ENCODE peak calls at places on chromosomes 13 and 19, in four cellular contexts. D is H1, H is transverse colon, I is HepG2. B is an unnamed sample. For H3K4me1, the result is how much of the 10 kb centered on the place peaks cover.

GRCh38 chr19:16383584-16384161 is 59.0 kb downstream of the KLF2 start:
- DNase-seq in D (no peak), H (no peak), I (no peak), B (no peak)

GRCh38 chr13:74219571-74219970 is 85.4 kb upstream of the KLF12 start:
- DNase-seq in D (no peak), H (no peak), I (no peak), B (no peak)

GRCh38 chr13:71067164-71067815 is 799.7 kb downstream of the DACH1 start:
- DNase-seq in D (no peak), H (no peak), I (peak), B (no peak)

GRCh38 chr13:75170321-75170720 is 311.6 kb downstream of the TBC1D4 start:
- DNase-seq in D (no peak), H (no peak), I (no peak), B (no peak)

GRCh38 chr13:50893211-50893852 is 16.3 kb upstream of the RNASEH2B start:
- DNase-seq in D (no peak), H (no peak), I (no peak), B (no peak)

GRCh38 chr13:46633416-46633815 is 80.4 kb downstream of the LRCH1 start:
- DNase-seq in D (no peak), H (no peak), I (peak), B (no peak)

GRCh38 chr19:33295621-33296472 is 6.5 kb downstream of the CEBPA start:
- DNase-seq in D (no peak), H (no peak), I (no peak), B (peak)

GRCh38 chr13:53159439-53159838 is 130.8 kb downstream of the OLFM4 start:
- DNase-seq in D (no peak), H (no peak), I (no peak), B (no peak)

GRCh38 chr13:67063036-67063435 is 167.1 kb downstream of the PCDH9 start:
- DNase-seq in D (no peak), H (no peak), I (no peak), B (no peak)

GRCh38 chr19:46202426-46202825 is 27.1 kb upstream of the IGFL1 start:
- DNase-seq in D (no peak), H (no peak), I (no peak), B (no peak)

GRCh38 chr19:38691938-38692457 is 44.5 kb downstream of the ACTN4 start:
- DNase-seq in D (no peak), H (peak), I (no peak), B (no peak)

GRCh38 chr13:44407891-44408290 is 34.3 kb downstream of the SERP2 start:
- DNase-seq in D (no peak), H (no peak), I (no peak), B (no peak)

GRCh38 chr19:56603829-56604228 is 8.7 kb downstream of the ZNF71 start:
- DNase-seq in D (no peak), H (no peak), I (no peak), B (no peak)

GRCh38 chr19:8302734-8303133 is 5.4 kb downstream of the CD320 start:
- DNase-seq in D (peak), H (no peak), I (no peak), B (no peak)

GRCh38 chr19:54325194-54325621 is 12.2 kb upstream of the LILRA5 start:
- DNase-seq in D (peak), H (no peak), I (peak), B (no peak)

GRCh38 chr13:86095351-86095750 is 296.1 kb upstream of the SLITRK6 start:
- DNase-seq in D (no peak), H (no peak), I (no peak), B (no peak)

GRCh38 chr13:19766637-19767036 is 16.1 kb downstream of the PSPC1 start:
- DNase-seq in D (no peak), H (no peak), I (no peak), B (no peak)

GRCh38 chr13:79837741-79838450 is 356.9 kb downstream of the NDFIP2 start:
- DNase-seq in D (no peak), H (no peak), I (no peak), B (no peak)

GRCh38 chr19:58584498-58585441 is 11.6 kb upstream of the MZF1 start:
- DNase-seq in D (no peak), H (no peak), I (no peak), B (no peak)

GRCh38 chr19:4909172-4909896 is at the start of gene UHRF1:
- DNase-seq in D (peak), H (peak), I (peak), B (no peak)

GRCh38 chr13:96020155-96020575 is 33.0 kb downstream of the UGGT2 start:
- DNase-seq in D (no peak), H (peak), I (peak), B (no peak)

GRCh38 chr13:109281823-109282239 is 504.6 kb downstream of the IRS2 start:
- DNase-seq in D (no peak), H (no peak), I (no peak), B (no peak)

GRCh38 chr19:18491995-18492953 is 29.6 kb downstream of the ELL start:
- DNase-seq in D (no peak), H (no peak), I (no peak), B (no peak)

GRCh38 chr19:10433131-10433536 is 12.8 kb downstream of the PDE4A start:
- DNase-seq in D (no peak), H (no peak), I (no peak), B (no peak)

GRCh38 chr19:10430505-10431253 is 10.3 kb downstream of the PDE4A start:
- DNase-seq in D (peak), H (peak), I (no peak), B (peak)

GRCh38 chr19:10432736-10433130 is 12.4 kb downstream of the PDE4A start:
- DNase-seq in D (no peak), H (no peak), I (no peak), B (no peak)

GRCh38 chr19:10431254-10431942 is 11.1 kb downstream of the PDE4A start:
- DNase-seq in D (peak), H (peak), I (no peak), B (peak)

DNA sequence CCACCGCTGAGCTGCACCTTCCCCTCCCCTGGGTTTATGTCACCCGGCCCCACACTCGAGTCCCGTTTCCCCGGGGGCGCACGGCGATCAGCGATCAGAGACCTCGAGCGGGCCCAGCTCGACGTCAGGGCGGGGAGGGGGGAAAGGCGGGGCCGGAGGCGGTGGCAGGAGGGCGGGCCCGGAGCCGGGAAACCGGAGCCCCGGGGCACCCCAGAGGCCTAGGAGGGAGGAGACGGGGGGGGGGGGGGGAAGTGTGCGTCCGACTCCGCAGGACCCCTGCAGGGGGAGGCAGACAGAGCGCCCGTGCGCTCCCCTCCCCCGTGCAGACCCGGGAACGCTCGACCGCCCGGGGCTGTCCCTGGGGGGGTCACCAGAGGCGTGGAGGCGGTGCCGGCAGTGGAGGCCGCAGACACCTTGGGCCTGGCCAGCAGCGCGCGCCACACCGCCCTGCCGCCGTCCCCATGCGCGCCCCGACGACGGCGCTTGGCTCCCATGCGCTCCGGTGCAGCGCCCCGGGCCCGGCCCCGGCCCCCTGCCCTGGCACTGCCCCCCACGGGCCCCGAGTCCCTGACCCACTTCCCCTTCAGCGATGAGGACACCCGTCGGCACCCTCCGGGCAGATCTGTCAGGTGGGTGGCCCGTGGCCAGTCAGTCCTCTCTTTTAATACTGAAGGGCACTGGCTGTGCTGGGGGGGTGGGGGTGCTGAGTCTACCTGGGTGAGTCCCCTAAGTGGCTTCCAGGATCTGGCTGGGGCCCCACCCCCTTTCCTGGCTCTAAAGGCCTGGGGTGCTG is 11.8 kb downstream of the PDE4A start:
- DNase-seq in D (peak), H (peak), I (no peak), B (peak)
- TF ChIP-seq POLR2AphosphoS5 in D (no peak), H (no peak), I (no peak), B (peak)

GRCh38 chr19:41427647-41428480 is 690 bp upstream of the B3GNT8 start:
- DNase-seq in D (peak), H (peak), I (no peak), B (peak)
- H3K4me1 ChIP-seq in D (under half), H (under half), I (half or more), B (half or more)

GRCh38 chr19:11096210-11096841 is 7.1 kb downstream of the LDLR start:
- DNase-seq in D (no peak), H (peak), I (no peak), B (no peak)
- TF ChIP-seq EP300 in D (no peak), H (no peak), I (no peak), B (no peak)

GRCh38 chr19:1214299-1214861 is 8.8 kb downstream of the STK11 start:
- DNase-seq in D (no peak), H (no peak), I (no peak), B (no peak)

GRCh38 chr19:1211494-1212234 is 6.1 kb downstream of the STK11 start:
- DNase-seq in D (no peak), H (no peak), I (no peak), B (no peak)

GRCh38 chr19:1216756-1217155 is 11.2 kb downstream of the STK11 start:
- DNase-seq in D (no peak), H (no peak), I (no peak), B (no peak)

GRCh38 chr19:1214862-1215731 is 9.5 kb downstream of the STK11 start:
- DNase-seq in D (no peak), H (no peak), I (no peak), B (peak)

DNA sequence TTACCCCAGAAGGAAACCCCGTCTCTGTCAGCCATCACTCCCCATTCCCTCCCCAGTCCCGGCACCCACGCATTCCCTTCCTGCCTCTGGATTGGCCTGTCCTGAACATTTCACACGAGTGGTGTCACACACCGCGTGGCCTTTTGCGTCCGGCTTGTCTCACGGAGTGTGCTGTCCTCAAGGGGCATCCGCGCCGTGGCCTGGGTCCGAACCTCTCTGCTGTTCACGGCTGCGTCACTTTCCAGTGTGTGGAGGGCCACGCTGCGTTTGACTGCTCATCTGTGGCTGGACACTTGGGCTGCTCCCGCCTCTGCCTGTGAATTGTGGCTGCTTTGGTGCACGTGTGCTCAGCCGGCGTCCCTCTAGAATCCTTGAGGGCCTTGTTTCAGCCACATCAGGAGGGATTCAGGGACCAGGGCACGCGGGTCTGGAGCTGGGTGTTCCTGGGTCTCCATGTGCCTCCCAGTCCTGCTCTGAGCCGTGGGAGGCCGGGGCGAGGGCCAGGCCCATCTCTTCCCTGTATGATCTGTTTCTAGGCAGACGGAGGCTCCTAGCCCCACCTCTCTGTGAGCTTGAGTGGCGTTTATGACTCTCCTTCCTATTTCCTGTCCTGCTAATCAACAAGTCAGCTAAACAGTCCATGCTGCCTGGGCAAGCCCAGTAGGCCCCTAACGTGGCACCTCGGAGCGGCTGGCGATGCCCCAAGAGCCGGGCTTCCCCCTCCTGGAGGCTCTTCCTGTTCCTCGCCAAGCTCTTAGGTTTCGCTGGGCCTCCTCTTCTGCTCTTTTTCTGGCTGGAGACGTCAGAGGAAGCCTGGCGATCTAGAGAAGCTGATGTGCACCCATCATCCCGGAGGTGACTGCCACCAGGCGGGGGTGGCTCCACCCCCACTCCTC is 8.1 kb downstream of the STK11 start:
- DNase-seq in D (no peak), H (peak), I (no peak), B (peak)
- TF ChIP-seq POLR2AphosphoS5 in D (no peak), H (no peak), I (no peak), B (peak)